ENCODE peak calls at places on chromosomes 6 and 20, in four cellular contexts. D is hypothalamus, G is Panc1, V is omental fat pad. N is an unnamed sample.

GRCh38 chr20:56194042-56194441 is 54.5 kb upstream of the MC3R start:
- DNase-seq in G (no peak), V (no peak), D (no peak), N (no peak)

GRCh38 chr20:25039697-25040437 is 18.1 kb downstream of the ACSS1 start:
- DNase-seq in D (peak), V (no peak), G (no peak), N (peak)

GRCh38 chr20:45523833-45524232 is 8.4 kb upstream of the SPINT3 start:
- DNase-seq in V (no peak), G (no peak), D (no peak), N (no peak)

GRCh38 chr20:36720510-36720909 is 25.4 kb downstream of the NDRG3 start:
- DNase-seq in G (no peak), V (no peak), D (no peak), N (no peak)

GRCh38 chr6:164039954-164040375 is 625.4 kb downstream of the QKI start:
- DNase-seq in V (no peak), D (no peak), G (no peak), N (no peak)

GRCh38 chr6:26375270-26375669 is 7.6 kb upstream of the BTN2A2 start:
- DNase-seq in G (no peak), V (no peak), D (no peak), N (no peak)

GRCh38 chr6:39281312-39281980 is 32.8 kb downstream of the KCNK17 start:
- DNase-seq in V (no peak), G (no peak), D (no peak), N (no peak)

GRCh38 chr6:48564036-48564820 is 453.2 kb upstream of the PTCHD4 start:
- DNase-seq in V (no peak), G (no peak), D (no peak), N (no peak)

GRCh38 chr6:14921170-14921569 is 324.7 kb upstream of the JARID2 start:
- DNase-seq in G (no peak), D (no peak), V (no peak), N (no peak)

N was measured in thoracic aorta.